ENCODE peak calls at places on chromosomes 12 and 14, in ten cellular contexts. O, N, K, J, Q, P, U, T, F and X are unnamed samples.

GRCh38 chr14:91413547-91414474 is 3.8 kb downstream of the CCDC88C start:
- DNase-seq in O (no peak), N (peak; percentile 84), K (peak; percentile 94), J (no peak), Q (peak; percentile 84), P (peak; percentile 73), U (no peak), T (peak; percentile 80), F (no peak), X (peak; percentile 32)

GRCh38 chr12:238736-239398 is 23.8 kb downstream of the SLC6A13 start:
- DNase-seq in O (no peak), N (peak; percentile 15), K (no peak), J (no peak), Q (no peak), P (no peak), U (no peak), T (no peak), F (no peak), X (no peak)

GRCh38 chr14:23612802-23613201 is 23.4 kb upstream of the DHRS2 start:
- DNase-seq in O (no peak), N (no peak), K (no peak), J (no peak), Q (no peak), P (no peak), U (no peak), T (no peak), F (no peak), X (no peak)

GRCh38 chr12:82877963-82878362 is 191.3 kb downstream of the TMTC2 start:
- DNase-seq in O (no peak), N (no peak), K (no peak), J (no peak), Q (no peak), P (no peak), U (no peak), T (no peak), F (no peak), X (no peak)

GRCh38 chr12:10395390-10395998 is 5.7 kb upstream of the KLRK1 start:
- DNase-seq in O (no peak), N (no peak), K (peak; percentile 84), J (peak; percentile 79), Q (peak; percentile 13), P (peak; percentile 89), U (no peak), T (peak; percentile 40), F (no peak), X (peak; percentile 85)

GRCh38 chr14:97762386-97762785 is 965.2 kb downstream of the VRK1 start:
- DNase-seq in O (peak; percentile 31), N (no peak), K (no peak), J (no peak), Q (no peak), P (no peak), U (no peak), T (no peak), F (no peak), X (no peak)

GRCh38 chr14:24921903-24922302 is 128.0 kb downstream of the STXBP6 start:
- DNase-seq in O (no peak), N (no peak), K (no peak), J (no peak), Q (no peak), P (no peak), U (no peak), T (no peak), F (no peak), X (no peak)

GRCh38 chr12:24479131-24479530 is 469.8 kb downstream of the BCAT1 start:
- DNase-seq in O (peak; percentile 17), N (no peak), K (no peak), J (no peak), Q (no peak), P (no peak), U (no peak), T (no peak), F (no peak), X (no peak)

GRCh38 chr14:60301685-60302084 is 52.7 kb downstream of the PPM1A start:
- DNase-seq in O (no peak), N (no peak), K (no peak), J (no peak), Q (no peak), P (no peak), U (no peak), T (no peak), F (no peak), X (no peak)

GRCh38 chr12:1566449-1567135 is 27.8 kb downstream of the FBXL14 start:
- DNase-seq in O (no peak), N (no peak), K (no peak), J (no peak), Q (peak; percentile 44), P (peak; percentile 32), U (no peak), T (no peak), F (no peak), X (no peak)

GRCh38 chr12:67006612-67007011 is 262.5 kb upstream of the CAND1 start:
- DNase-seq in O (no peak), N (no peak), K (peak; percentile 67), J (no peak), Q (no peak), P (no peak), U (no peak), T (no peak), F (no peak), X (no peak)

GRCh38 chr14:93932642-93933041 is 5.5 kb downstream of the FAM181A start:
- DNase-seq in O (no peak), N (no peak), K (no peak), J (no peak), Q (no peak), P (no peak), U (no peak), T (no peak), F (no peak), X (no peak)

GRCh38 chr12:69633061-69633460 is 22.4 kb upstream of the LRRC10 start:
- DNase-seq in O (peak; percentile 18), N (no peak), K (peak; percentile 11), J (no peak), Q (no peak), P (no peak), U (no peak), T (no peak), F (no peak), X (peak; percentile 12)

GRCh38 chr12:26551385-26551784 is 281.6 kb downstream of the ITPR2 start:
- DNase-seq in O (no peak), N (no peak), K (no peak), J (no peak), Q (no peak), P (no peak), U (no peak), T (no peak), F (no peak), X (no peak)

GRCh38 chr14:61101803-61102548 is 120.9 kb downstream of the SLC38A6 start:
- DNase-seq in O (peak; percentile 91), N (no peak), K (no peak), J (no peak), Q (peak; percentile 75), P (peak; percentile 53), U (no peak), T (no peak), F (no peak), X (peak; percentile 26)

GRCh38 chr14:61631044-61631692 is 64.1 kb upstream of the HIF1A start:
- DNase-seq in O (no peak), N (no peak), K (peak; percentile 41), J (no peak), Q (no peak), P (no peak), U (no peak), T (no peak), F (no peak), X (no peak)

GRCh38 chr14:88834883-88835431 is 10.5 kb downstream of the TTC8 start:
- DNase-seq in O (no peak), N (no peak), K (no peak), J (no peak), Q (no peak), P (peak; percentile 35), U (no peak), T (no peak), F (no peak), X (no peak)

GRCh38 chr12:119369907-119370546 is 35.5 kb downstream of the CCDC60 start:
- DNase-seq in O (peak; percentile 71), N (no peak), K (peak; percentile 89), J (no peak), Q (no peak), P (no peak), U (no peak), T (no peak), F (no peak), X (no peak)